ENCODE peak calls at places on chromosomes 11 and 22, in nine cellular contexts. H, D, E, B, Q, S, V, Y and F are unnamed samples.

GRCh38 chr11:43053638-43054412 is 258.0 kb upstream of the API5 start:
- DNase-seq in H (no peak), D (no peak), E (no peak), B (no peak), Q (no peak), S (no peak), V (no peak), Y (no peak), F (no peak)

GRCh38 chr22:37206118-37206840 is 6.0 kb downstream of the SSTR3 start:
- DNase-seq in H (no peak), D (no peak), E (no peak), B (no peak), Q (no peak), S (no peak), V (peak; percentile 3), Y (no peak), F (no peak)

GRCh38 chr11:57302489-57302888 is 22.3 kb downstream of the TNKS1BP1 start:
- DNase-seq in H (no peak), D (no peak), E (no peak), B (no peak), Q (no peak), S (no peak), V (no peak), Y (no peak), F (no peak)

GRCh38 chr11:78138694-78139421 is 568 bp downstream of the ALG8 start:
- DNase-seq in H (peak; percentile 45), D (peak; percentile 31), E (peak; percentile 14), B (peak; percentile 57), Q (peak; percentile 34), S (no peak), V (no peak), Y (no peak), F (peak; percentile 33)

GRCh38 chr22:46967445-46968358 is 205.3 kb downstream of the TBC1D22A start:
- DNase-seq in H (no peak), D (no peak), E (no peak), B (no peak), Q (no peak), S (no peak), V (no peak), Y (no peak), F (no peak)

GRCh38 chr11:8066036-8066910 is 14.7 kb upstream of the TUB start:
- DNase-seq in H (no peak), D (no peak), E (no peak), B (no peak), Q (no peak), S (peak; percentile 19), V (peak; percentile 17), Y (no peak), F (no peak)

GRCh38 chr11:19220903-19221682 is 19.3 kb upstream of the CSRP3 start:
- DNase-seq in H (no peak), D (no peak), E (no peak), B (no peak), Q (no peak), S (no peak), V (no peak), Y (peak; percentile 69), F (no peak)

GRCh38 chr11:65437436-65438227 is 15.0 kb downstream of the NEAT1 start:
- DNase-seq in H (no peak), D (no peak), E (peak; percentile 79), B (peak; percentile 35), Q (peak; percentile 3), S (peak; percentile 16), V (no peak), Y (no peak), F (no peak)

GRCh38 chr11:16356751-16357365 is 512 bp upstream of the SOX6 start:
- DNase-seq in H (no peak), D (no peak), E (peak; percentile 19), B (no peak), Q (no peak), S (no peak), V (peak; percentile 38), Y (no peak), F (no peak)

GRCh38 chr11:108009497-108010360 is 1.0 kb downstream of the CUL5 start:
- DNase-seq in H (no peak), D (no peak), E (peak; percentile 41), B (peak; percentile 38), Q (peak; percentile 49), S (no peak), V (no peak), Y (no peak), F (no peak)

GRCh38 chr22:19874307-19875060 is 19.8 kb upstream of the GNB1L start:
- DNase-seq in H (no peak), D (no peak), E (no peak), B (peak; percentile 76), Q (no peak), S (peak; percentile 41), V (peak; percentile 23), Y (peak; percentile 86), F (peak; percentile 89)

GRCh38 chr11:62433553-62434301 is 14.9 kb downstream of the SCGB1A1 start:
- DNase-seq in H (no peak), D (no peak), E (no peak), B (no peak), Q (no peak), S (peak; percentile 73), V (peak; percentile 46), Y (no peak), F (no peak)

DNA sequence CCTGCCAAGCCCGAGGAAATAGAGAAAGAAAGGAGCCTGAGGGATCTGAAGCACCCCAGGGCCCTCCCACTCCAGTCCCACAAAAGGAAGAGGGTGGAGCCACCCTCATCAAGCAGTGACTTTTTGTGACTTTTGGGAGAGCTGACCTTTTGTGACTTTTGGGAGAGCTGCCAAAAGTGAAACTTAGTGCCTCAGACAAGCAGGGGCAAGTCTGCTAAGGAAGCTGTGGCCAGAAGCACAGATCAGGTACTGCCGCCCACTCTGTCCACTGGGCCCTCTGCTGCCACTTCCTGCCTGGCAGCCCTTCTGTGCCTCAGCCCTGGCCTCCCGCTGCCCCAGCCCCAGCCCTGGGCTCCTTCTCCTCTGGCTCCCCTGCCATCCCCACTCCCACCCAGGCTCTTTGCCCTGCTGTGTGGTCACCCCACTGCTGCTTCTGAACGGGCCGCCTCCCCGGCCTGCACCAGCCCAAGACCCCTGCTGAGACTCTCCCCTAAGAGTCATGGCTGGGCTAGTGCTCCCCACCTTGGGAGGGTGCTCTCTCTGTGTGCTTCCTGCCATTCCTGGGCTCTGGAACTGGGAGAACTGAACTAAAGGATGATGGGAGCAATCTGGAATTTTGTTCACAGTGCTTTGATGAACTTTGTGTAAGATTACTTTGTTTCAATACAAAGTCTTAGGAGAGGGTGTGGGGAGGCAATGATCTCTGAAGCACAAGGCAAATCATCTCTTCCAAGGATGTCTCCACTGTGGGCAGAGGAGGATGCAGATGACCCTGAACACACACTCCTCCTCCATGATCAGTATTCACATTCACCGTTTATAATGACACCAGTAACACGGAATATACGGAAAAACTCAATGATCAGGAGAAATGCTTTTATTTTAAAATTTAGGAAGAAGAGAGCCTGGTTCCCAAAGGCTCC is at the start of gene APOBEC3H:
- DNase-seq in H (peak; percentile 83), D (no peak), E (peak; percentile 6), B (peak; percentile 75), Q (no peak), S (peak; percentile 35), V (no peak), Y (peak; percentile 31), F (peak; percentile 13)
- H3K4me3 ChIP-seq in H (peak within 1 kb of the TSS; percentile 18), D (no peak within 1 kb of the TSS), E (no peak within 1 kb of the TSS), B (no peak within 1 kb of the TSS), Q (no peak within 1 kb of the TSS), S (no peak within 1 kb of the TSS), V (no peak within 1 kb of the TSS), Y (no peak within 1 kb of the TSS), F (no peak within 1 kb of the TSS)

DNA sequence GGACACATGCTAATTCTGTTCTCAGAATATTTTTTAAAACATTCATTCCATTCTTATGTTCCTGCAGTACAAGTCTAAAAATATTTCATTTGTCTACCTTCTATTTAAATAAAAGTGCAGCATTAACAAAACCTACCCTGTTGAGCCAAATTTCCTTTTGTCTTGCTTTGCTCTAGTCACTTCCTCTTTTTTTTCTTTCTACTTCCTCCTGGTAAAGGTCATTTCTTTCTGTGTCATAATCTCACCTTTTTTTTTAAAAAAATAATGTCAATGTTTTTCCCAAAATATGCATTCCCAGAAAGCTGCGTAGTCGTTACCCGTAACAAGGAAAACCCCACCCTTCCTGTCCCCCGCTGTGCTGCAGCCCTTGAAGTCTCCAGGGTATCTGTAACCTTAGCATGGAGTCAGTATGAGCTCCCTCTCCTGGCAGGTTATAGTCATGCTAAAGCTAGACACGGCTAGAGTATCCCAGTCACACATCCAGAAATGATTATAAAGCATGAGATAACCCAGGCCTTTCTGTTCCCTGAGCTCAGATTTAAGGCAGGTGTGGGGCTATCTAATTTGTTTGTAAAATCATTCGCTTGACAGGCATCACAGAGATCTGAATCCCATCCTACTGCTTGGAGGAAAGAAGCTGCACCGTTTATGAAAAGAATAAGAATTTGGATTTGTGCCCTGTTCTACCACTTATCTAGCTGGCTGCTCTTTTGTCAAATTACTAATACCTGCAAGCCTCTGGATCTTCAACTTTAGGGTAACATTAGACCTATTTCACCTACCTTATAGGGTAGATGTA is 51.1 kb upstream of the EED start:
- DNase-seq in H (peak; percentile 85), D (peak; percentile 87), E (peak; percentile 80), B (peak; percentile 78), Q (peak; percentile 80), S (peak; percentile 71), V (peak; percentile 60), Y (peak; percentile 78), F (peak; percentile 93)
- H3K4me3 ChIP-seq in H (peak overlapping the region; percentile 54), D (peak overlapping the region; percentile 29), E (peak overlapping the region; percentile 16), B (no peak overlapping the region), Q (no peak overlapping the region), S (no peak overlapping the region), V (peak overlapping the region; percentile 32), Y (no peak overlapping the region), F (peak overlapping the region; percentile 43)

GRCh38 chr11:125428486-125429173 is 67.4 kb downstream of the FEZ1 start:
- DNase-seq in H (no peak), D (no peak), E (no peak), B (peak; percentile 17), Q (no peak), S (no peak), V (no peak), Y (no peak), F (no peak)

GRCh38 chr11:125418396-125418795 is 77.7 kb downstream of the FEZ1 start:
- DNase-seq in H (no peak), D (no peak), E (no peak), B (no peak), Q (no peak), S (no peak), V (no peak), Y (no peak), F (no peak)

GRCh38 chr11:125426818-125427528 is 69.1 kb downstream of the FEZ1 start:
- DNase-seq in H (no peak), D (no peak), E (no peak), B (no peak), Q (no peak), S (no peak), V (no peak), Y (no peak), F (no peak)

GRCh38 chr11:125425601-125426000 is 70.5 kb downstream of the FEZ1 start:
- DNase-seq in H (no peak), D (no peak), E (no peak), B (no peak), Q (no peak), S (no peak), V (peak; percentile 56), Y (no peak), F (no peak)

GRCh38 chr11:125423247-125423849 is 72.7 kb downstream of the FEZ1 start:
- DNase-seq in H (peak; percentile 63), D (peak; percentile 25), E (no peak), B (peak; percentile 15), Q (peak; percentile 23), S (no peak), V (no peak), Y (no peak), F (no peak)
- H3K4me3 ChIP-seq in H (no peak overlapping the region), D (no peak overlapping the region), E (no peak overlapping the region), B (no peak overlapping the region), Q (no peak overlapping the region), S (no peak overlapping the region), V (no peak overlapping the region), Y (no peak overlapping the region), F (no peak overlapping the region)

GRCh38 chr11:210122-210802 is 2.8 kb downstream of the RIC8A start:
- DNase-seq in H (no peak), D (peak; percentile 29), E (peak; percentile 77), B (peak; percentile 81), Q (no peak), S (peak; percentile 13), V (no peak), Y (no peak), F (no peak)
- H3K4me3 ChIP-seq in H (no peak overlapping the region), D (peak overlapping the region; percentile 100), E (peak overlapping the region; percentile 97), B (peak overlapping the region; percentile 70), Q (no peak overlapping the region), S (no peak overlapping the region), V (peak overlapping the region; percentile 93), Y (no peak overlapping the region), F (peak overlapping the region; percentile 88)